ENCODE peak calls at places on chromosomes 12 and 14, in four cellular contexts. U is neural crest cell, W is choroid plexus epithelial cell, A is keratinocyte. S is an unnamed sample.

GRCh38 chr12:106919910-106920544 is 35.7 kb upstream of the TMEM263 start:
- DNase-seq in W (peak), U (peak), A (no peak), S (no peak)

GRCh38 chr14:105351410-105351809 is 36.9 kb downstream of the PACS2 start:
- DNase-seq in U (no peak), A (no peak), W (no peak), S (no peak)

GRCh38 chr12:93469386-93469785 is 2.1 kb downstream of the MRPL42 start:
- DNase-seq in A (no peak), W (no peak), U (no peak), S (no peak)

GRCh38 chr12:57166971-57167371 is 19.6 kb upstream of the LRP1-AS start:
- DNase-seq in W (peak), A (peak), U (no peak), S (no peak)

GRCh38 chr12:12466157-12466556 is 96.5 kb downstream of the DUSP16 start:
- DNase-seq in W (no peak), A (no peak), U (no peak), S (no peak)

GRCh38 chr14:104556256-104557021 is 23.1 kb upstream of the C14orf180 start:
- DNase-seq in W (no peak), U (no peak), A (no peak), S (peak)

GRCh38 chr12:14846042-14846587 is 2.8 kb upstream of the ART4 start:
- DNase-seq in W (no peak), U (no peak), A (no peak), S (no peak)

GRCh38 chr12:98402671-98403070 is 112.7 kb upstream of the TMPO start:
- DNase-seq in W (no peak), A (no peak), U (no peak), S (no peak)

GRCh38 chr12:2387051-2387834 is 334.5 kb downstream of the CACNA1C start:
- DNase-seq in U (no peak), A (no peak), W (no peak), S (no peak)

GRCh38 chr12:49264873-49265792 is at the start of gene TUBA1C:
- DNase-seq in W (peak), A (no peak), U (peak), S (peak)

GRCh38 chr12:125225641-125226040 is 160.4 kb downstream of the AACS start:
- DNase-seq in U (no peak), W (no peak), A (no peak), S (no peak)

GRCh38 chr12:65665817-65666216 is 158.5 kb upstream of the HMGA2 start:
- DNase-seq in U (no peak), W (no peak), A (no peak), S (no peak)

GRCh38 chr14:68622856-68623255 is 170.0 kb downstream of the ZFP36L1 start:
- DNase-seq in A (no peak), W (no peak), U (no peak), S (no peak)

GRCh38 chr14:61498303-61498702 is 176.9 kb downstream of the PRKCH start:
- DNase-seq in W (peak), U (no peak), A (no peak), S (no peak)

GRCh38 chr14:100777366-100778077 is 48.4 kb upstream of the MEG3 start:
- DNase-seq in U (no peak), A (no peak), W (no peak), S (no peak)
- TF ChIP-seq CTCF in U (no peak), A (no peak), W (no peak), S (no peak)

GRCh38 chr12:101108130-101108529 is 101.9 kb downstream of the SLC5A8 start:
- DNase-seq in U (no peak), A (no peak), W (no peak), S (no peak)
- TF ChIP-seq CTCF in U (no peak), A (no peak), W (no peak), S (no peak)

DNA sequence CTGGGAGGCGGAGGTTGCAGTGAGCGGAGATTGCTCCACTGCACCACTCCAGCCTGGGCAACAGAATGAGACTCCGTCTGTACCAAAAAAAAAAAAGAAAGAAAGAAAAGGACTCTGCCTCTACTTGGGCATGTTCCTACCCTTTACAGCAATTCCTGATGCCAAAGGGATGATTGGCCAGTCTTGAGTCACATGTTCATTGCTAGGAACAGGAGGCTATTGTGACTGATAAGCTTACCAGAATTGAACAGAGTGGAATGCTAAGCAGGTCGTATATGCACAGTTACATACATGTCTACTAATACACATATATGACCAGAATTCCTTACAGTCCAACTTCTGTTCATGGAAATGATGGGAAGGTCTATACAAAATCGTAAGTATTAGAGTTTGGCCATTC is 34.3 kb downstream of the KLHDC1 start:
- DNase-seq in U (no peak), A (no peak), W (no peak), S (no peak)
- TF ChIP-seq CTCF in U (no peak), A (no peak), W (no peak), S (no peak)

GRCh38 chr14:73231874-73232851 is 5.1 kb upstream of the PAPLN start:
- DNase-seq in A (no peak), W (no peak), U (no peak), S (peak)
- TF ChIP-seq CTCF in A (peak), W (peak), U (peak), S (peak)

S was measured in glutamatergic neuron.